ENCODE peak calls at places on chromosomes 16 and 17, in six cellular contexts. One of them, this sample, is unnamed.

GRCh38 chr16:87017388-87018012 is 299.7 kb downstream of the C16orf95 start:
- DNase-seq in AG10803: peak; percentile 79
- DNase-seq in cardiac muscle cell: no peak
- DNase-seq in A549: peak; percentile 84
- DNase-seq in GM10248: no peak
- DNase-seq in upper lobe of right lung: no peak
- DNase-seq in this sample: no peak

GRCh38 chr17:44518032-44518431 is 14.8 kb upstream of the GPATCH8 start:
- DNase-seq in AG10803: peak; percentile 49
- DNase-seq in cardiac muscle cell: no peak
- DNase-seq in A549: no peak
- DNase-seq in GM10248: no peak
- DNase-seq in upper lobe of right lung: no peak
- DNase-seq in this sample: no peak

GRCh38 chr17:83009414-83010322 is 69.7 kb upstream of the METRNL start:
- DNase-seq in AG10803: no peak
- DNase-seq in cardiac muscle cell: no peak
- DNase-seq in A549: no peak
- DNase-seq in GM10248: no peak
- DNase-seq in upper lobe of right lung: no peak
- DNase-seq in this sample: no peak

GRCh38 chr17:40535924-40536717 is 29.2 kb downstream of the CCR7 start:
- DNase-seq in AG10803: peak; percentile 56
- DNase-seq in cardiac muscle cell: peak; percentile 83
- DNase-seq in A549: no peak
- DNase-seq in GM10248: no peak
- DNase-seq in upper lobe of right lung: peak; percentile 73
- DNase-seq in this sample: no peak

GRCh38 chr17:65466547-65466946 is 94.9 kb downstream of the AXIN2 start:
- DNase-seq in AG10803: no peak
- DNase-seq in cardiac muscle cell: no peak
- DNase-seq in A549: no peak
- DNase-seq in GM10248: no peak
- DNase-seq in upper lobe of right lung: no peak
- DNase-seq in this sample: no peak

GRCh38 chr16:13036600-13036999 is 135.2 kb downstream of the SHISA9 start:
- DNase-seq in AG10803: peak; percentile 13
- DNase-seq in cardiac muscle cell: peak; percentile 91
- DNase-seq in A549: peak; percentile 30
- DNase-seq in GM10248: no peak
- DNase-seq in upper lobe of right lung: no peak
- DNase-seq in this sample: peak; percentile 56

GRCh38 chr17:72635034-72635654 is 457.3 kb downstream of the SLC39A11 start:
- DNase-seq in AG10803: no peak
- DNase-seq in cardiac muscle cell: no peak
- DNase-seq in A549: no peak
- DNase-seq in GM10248: no peak
- DNase-seq in upper lobe of right lung: no peak
- DNase-seq in this sample: no peak

GRCh38 chr16:50308237-50308965 is 42.0 kb downstream of the ADCY7 start:
- DNase-seq in AG10803: no peak
- DNase-seq in cardiac muscle cell: no peak
- DNase-seq in A549: no peak
- DNase-seq in GM10248: no peak
- DNase-seq in upper lobe of right lung: no peak
- DNase-seq in this sample: peak; percentile 8

GRCh38 chr16:81291117-81291516 is 23.6 kb upstream of the GAN start:
- DNase-seq in AG10803: no peak
- DNase-seq in cardiac muscle cell: no peak
- DNase-seq in A549: no peak
- DNase-seq in GM10248: no peak
- DNase-seq in upper lobe of right lung: no peak
- DNase-seq in this sample: no peak

GRCh38 chr16:70594569-70594968 is 51.8 kb upstream of the IL34 start:
- DNase-seq in AG10803: no peak
- DNase-seq in cardiac muscle cell: no peak
- DNase-seq in A549: no peak
- DNase-seq in GM10248: no peak
- DNase-seq in upper lobe of right lung: peak; percentile 76
- DNase-seq in this sample: no peak

GRCh38 chr16:30609928-30610839 is at the start of gene ZNF689:
- DNase-seq in AG10803: peak; percentile 95
- DNase-seq in cardiac muscle cell: peak; percentile 96
- DNase-seq in A549: peak; percentile 98
- DNase-seq in GM10248: peak; percentile 97
- DNase-seq in upper lobe of right lung: peak; percentile 92
- DNase-seq in this sample: peak; percentile 96

GRCh38 chr16:11283820-11284248 is 2.7 kb upstream of the PRM1 start:
- DNase-seq in AG10803: peak; percentile 15
- DNase-seq in cardiac muscle cell: peak; percentile 28
- DNase-seq in A549: no peak
- DNase-seq in GM10248: no peak
- DNase-seq in upper lobe of right lung: no peak
- DNase-seq in this sample: no peak

GRCh38 chr17:73969956-73970355 is 233.5 kb upstream of the RPL38 start:
- DNase-seq in AG10803: peak; percentile 18
- DNase-seq in cardiac muscle cell: no peak
- DNase-seq in A549: no peak
- DNase-seq in GM10248: no peak
- DNase-seq in upper lobe of right lung: peak; percentile 80
- DNase-seq in this sample: no peak

GRCh38 chr16:68993421-68993820 is 112.0 kb upstream of the HAS3 start:
- DNase-seq in AG10803: no peak
- DNase-seq in cardiac muscle cell: no peak
- DNase-seq in A549: no peak
- DNase-seq in GM10248: no peak
- DNase-seq in upper lobe of right lung: no peak
- DNase-seq in this sample: no peak

GRCh38 chr17:35254107-35254802 is 11.4 kb downstream of the SLFN5 start:
- DNase-seq in AG10803: peak; percentile 98
- DNase-seq in cardiac muscle cell: peak; percentile 3
- DNase-seq in A549: peak; percentile 97
- DNase-seq in GM10248: no peak
- DNase-seq in upper lobe of right lung: no peak
- DNase-seq in this sample: no peak

GRCh38 chr17:79769596-79770520 is 8.1 kb upstream of the CBX2 start:
- DNase-seq in AG10803: no peak
- DNase-seq in cardiac muscle cell: no peak
- DNase-seq in A549: peak; percentile 67
- DNase-seq in GM10248: no peak
- DNase-seq in upper lobe of right lung: peak; percentile 50
- DNase-seq in this sample: no peak

GRCh38 chr17:82942166-82943130 is 102.6 kb upstream of the ZNF750 start:
- DNase-seq in AG10803: no peak
- DNase-seq in cardiac muscle cell: no peak
- DNase-seq in A549: no peak
- DNase-seq in GM10248: no peak
- DNase-seq in upper lobe of right lung: peak; percentile 40
- DNase-seq in this sample: no peak

GRCh38 chr17:42879596-42879985 is 21.0 kb upstream of the G6PC1 start:
- DNase-seq in AG10803: peak; percentile 57
- DNase-seq in cardiac muscle cell: no peak
- DNase-seq in A549: no peak
- DNase-seq in GM10248: no peak
- DNase-seq in upper lobe of right lung: no peak
- DNase-seq in this sample: no peak

GRCh38 chr16:70481929-70482536 is 27.6 kb downstream of the FCSK start:
- DNase-seq in AG10803: peak; percentile 22
- DNase-seq in cardiac muscle cell: no peak
- DNase-seq in A549: no peak
- DNase-seq in GM10248: no peak
- DNase-seq in upper lobe of right lung: no peak
- DNase-seq in this sample: no peak

GRCh38 chr17:77404812-77405581 is 264.2 kb downstream of the SEC14L1 start:
- DNase-seq in AG10803: peak; percentile 83
- DNase-seq in cardiac muscle cell: no peak
- DNase-seq in A549: no peak
- DNase-seq in GM10248: peak; percentile 92
- DNase-seq in upper lobe of right lung: peak; percentile 78
- DNase-seq in this sample: no peak

GRCh38 chr17:51289776-51290175 is 29.4 kb downstream of the UTP18 start:
- DNase-seq in AG10803: no peak
- DNase-seq in cardiac muscle cell: no peak
- DNase-seq in A549: no peak
- DNase-seq in GM10248: no peak
- DNase-seq in upper lobe of right lung: no peak
- DNase-seq in this sample: no peak

GRCh38 chr16:26563018-26563417 is 503.7 kb upstream of the C16orf82 start:
- DNase-seq in AG10803: no peak
- DNase-seq in cardiac muscle cell: no peak
- DNase-seq in A549: no peak
- DNase-seq in GM10248: no peak
- DNase-seq in upper lobe of right lung: no peak
- DNase-seq in this sample: no peak

GRCh38 chr16:67961551-67961957 is 6.9 kb downstream of the SLC12A4 start:
- DNase-seq in AG10803: no peak
- DNase-seq in cardiac muscle cell: no peak
- DNase-seq in A549: no peak
- DNase-seq in GM10248: no peak
- DNase-seq in upper lobe of right lung: peak; percentile 82
- DNase-seq in this sample: no peak

GRCh38 chr17:63435681-63436522 is 10.2 kb downstream of the CYB561 start:
- DNase-seq in AG10803: no peak
- DNase-seq in cardiac muscle cell: no peak
- DNase-seq in A549: no peak
- DNase-seq in GM10248: no peak
- DNase-seq in upper lobe of right lung: peak; percentile 77
- DNase-seq in this sample: no peak

GRCh38 chr16:66265106-66265415 is 101.4 kb upstream of the CDH5 start:
- DNase-seq in AG10803: no peak
- DNase-seq in cardiac muscle cell: no peak
- DNase-seq in A549: no peak
- DNase-seq in GM10248: no peak
- DNase-seq in upper lobe of right lung: peak; percentile 12
- DNase-seq in this sample: no peak

GRCh38 chr16:85238233-85238647 is 126.0 kb upstream of the CIBAR2 start:
- DNase-seq in AG10803: peak; percentile 93
- DNase-seq in cardiac muscle cell: peak; percentile 45
- DNase-seq in A549: no peak
- DNase-seq in GM10248: no peak
- DNase-seq in upper lobe of right lung: peak; percentile 76
- DNase-seq in this sample: no peak

GRCh38 chr16:9378876-9379275 is 287.4 kb downstream of the HAPSTR1 start:
- DNase-seq in AG10803: no peak
- DNase-seq in cardiac muscle cell: no peak
- DNase-seq in A549: peak; percentile 7
- DNase-seq in GM10248: no peak
- DNase-seq in upper lobe of right lung: no peak
- DNase-seq in this sample: no peak

GRCh38 chr17:44236444-44236991 is 17.0 kb upstream of the UBTF start:
- DNase-seq in AG10803: no peak
- DNase-seq in cardiac muscle cell: no peak
- DNase-seq in A549: no peak
- DNase-seq in GM10248: no peak
- DNase-seq in upper lobe of right lung: no peak
- DNase-seq in this sample: no peak

GRCh38 chr16:66036162-66036561 is 330.3 kb upstream of the CDH5 start:
- DNase-seq in AG10803: peak; percentile 60
- DNase-seq in cardiac muscle cell: peak; percentile 25
- DNase-seq in A549: no peak
- DNase-seq in GM10248: no peak
- DNase-seq in upper lobe of right lung: no peak
- DNase-seq in this sample: no peak

GRCh38 chr17:2814499-2815341 is 18.5 kb downstream of the RAP1GAP2 start:
- DNase-seq in AG10803: no peak
- DNase-seq in cardiac muscle cell: no peak
- DNase-seq in A549: no peak
- DNase-seq in GM10248: peak; percentile 60
- DNase-seq in upper lobe of right lung: no peak
- DNase-seq in this sample: no peak

GRCh38 chr16:745739-746138 is 4.9 kb upstream of the CIAO3 start:
- DNase-seq in AG10803: no peak
- DNase-seq in cardiac muscle cell: peak; percentile 65
- DNase-seq in A549: no peak
- DNase-seq in GM10248: peak; percentile 71
- DNase-seq in upper lobe of right lung: peak; percentile 73
- DNase-seq in this sample: peak; percentile 53
- TF ChIP-seq CTCF in AG10803: peak; percentile 8
- TF ChIP-seq CTCF in cardiac muscle cell: peak; percentile 15
- TF ChIP-seq CTCF in A549: peak; percentile 60
- TF ChIP-seq CTCF in GM10248: peak; percentile 44
- TF ChIP-seq CTCF in upper lobe of right lung: peak; percentile 35
- TF ChIP-seq CTCF in this sample: peak; percentile 77

GRCh38 chr17:54749157-54749556 is 151.5 kb upstream of the TOM1L1 start:
- DNase-seq in AG10803: no peak
- DNase-seq in cardiac muscle cell: no peak
- DNase-seq in A549: peak; percentile 21
- DNase-seq in GM10248: no peak
- DNase-seq in upper lobe of right lung: no peak
- DNase-seq in this sample: no peak

DNA sequence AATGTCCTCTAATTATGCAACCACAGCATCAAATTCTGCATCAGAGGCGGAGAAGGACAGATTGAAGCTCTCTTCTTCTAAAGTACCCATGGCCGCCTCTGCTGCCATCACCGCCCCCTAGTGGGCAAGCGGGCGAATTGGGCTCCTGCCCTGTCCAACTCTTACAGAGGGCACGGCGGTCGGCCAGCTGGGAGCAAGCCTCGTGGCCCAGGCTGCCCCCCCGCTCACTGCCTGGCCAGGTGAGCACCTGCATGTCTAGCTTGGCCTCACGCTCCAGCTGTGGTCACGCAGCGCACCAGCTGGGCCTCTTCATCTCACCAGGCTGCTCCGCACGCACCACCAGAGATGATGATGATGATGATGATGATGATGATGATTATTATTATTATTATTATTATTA is 146.1 kb upstream of the TOM1L1 start:
- DNase-seq in AG10803: no peak
- DNase-seq in cardiac muscle cell: no peak
- DNase-seq in A549: peak; percentile 29
- DNase-seq in GM10248: peak; percentile 15
- DNase-seq in upper lobe of right lung: no peak
- DNase-seq in this sample: no peak
- TF ChIP-seq CTCF in AG10803: no peak
- TF ChIP-seq CTCF in cardiac muscle cell: no peak
- TF ChIP-seq CTCF in A549: peak; percentile 19
- TF ChIP-seq CTCF in GM10248: no peak
- TF ChIP-seq CTCF in upper lobe of right lung: peak; percentile 17
- TF ChIP-seq CTCF in this sample: peak; percentile 28

GRCh38 chr17:17269926-17270773 is 10.9 kb downstream of the COPS3 start:
- DNase-seq in AG10803: no peak
- DNase-seq in cardiac muscle cell: no peak
- DNase-seq in A549: peak; percentile 46
- DNase-seq in GM10248: no peak
- DNase-seq in upper lobe of right lung: no peak
- DNase-seq in this sample: no peak
- TF ChIP-seq CTCF in AG10803: peak; percentile 14
- TF ChIP-seq CTCF in cardiac muscle cell: peak; percentile 37
- TF ChIP-seq CTCF in A549: peak; percentile 48
- TF ChIP-seq CTCF in GM10248: peak; percentile 26
- TF ChIP-seq CTCF in upper lobe of right lung: peak; percentile 27
- TF ChIP-seq CTCF in this sample: peak; percentile 46

DNA sequence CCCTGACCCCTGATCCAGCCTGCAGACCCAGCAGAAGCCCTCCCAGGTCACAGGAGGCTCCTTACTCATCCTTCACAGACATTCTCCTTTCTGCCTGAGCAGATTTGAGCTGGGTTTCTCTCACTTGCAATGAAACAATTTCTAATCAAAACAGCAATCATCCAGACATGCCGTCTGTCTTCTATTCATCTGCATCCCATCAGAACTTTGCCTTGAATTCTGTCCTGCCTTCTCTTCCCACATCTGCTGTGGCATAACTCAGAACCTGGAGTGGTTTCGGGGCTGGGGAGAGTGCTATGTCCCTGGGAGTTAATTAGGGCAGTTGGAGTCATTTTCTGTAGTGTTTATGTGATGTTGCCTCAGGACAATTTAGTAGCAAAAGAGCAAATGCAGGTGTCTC is 278.6 kb downstream of the CBLN1 start:
- DNase-seq in AG10803: no peak
- DNase-seq in cardiac muscle cell: no peak
- DNase-seq in A549: no peak
- DNase-seq in GM10248: no peak
- DNase-seq in upper lobe of right lung: no peak
- DNase-seq in this sample: no peak
- TF ChIP-seq CTCF in AG10803: no peak
- TF ChIP-seq CTCF in cardiac muscle cell: no peak
- TF ChIP-seq CTCF in A549: no peak
- TF ChIP-seq CTCF in GM10248: no peak
- TF ChIP-seq CTCF in upper lobe of right lung: no peak
- TF ChIP-seq CTCF in this sample: no peak